ENCODE peak calls at places on chromosomes 16 and 17, in five cellular contexts. S is pancreas; Y is CD4-positive, alpha-beta T cell; U is lower leg skin; N is Peyer's patch. I is an unnamed sample.

GRCh38 chr17:1197781-1198490 is 18.2 kb upstream of the ABR start:
- DNase-seq in Y (peak; percentile 49), U (peak; percentile 87), S (peak; percentile 70), N (peak; percentile 96), I (peak; percentile 91)

GRCh38 chr17:45745843-45746494 is 38.2 kb upstream of the CRHR1 start:
- DNase-seq in Y (no peak), N (no peak), U (no peak), S (no peak), I (no peak)

GRCh38 chr17:38507436-38507835 is 79.2 kb downstream of the ARHGAP23 start:
- DNase-seq in S (no peak), Y (no peak), U (no peak), N (no peak), I (no peak)

GRCh38 chr16:27977966-27978365 is 85.5 kb downstream of the GSG1L start:
- DNase-seq in Y (no peak), U (no peak), S (no peak), N (peak; percentile 18), I (no peak)

GRCh38 chr17:69300222-69300621 is 26.7 kb downstream of the ABCA5 start:
- DNase-seq in S (no peak), N (no peak), Y (no peak), U (no peak), I (no peak)

GRCh38 chr16:2425008-2425518 is 4.2 kb upstream of the CCNF start:
- DNase-seq in Y (no peak), S (no peak), U (no peak), N (no peak), I (no peak)

GRCh38 chr16:4175849-4176248 is 59.6 kb upstream of the ADCY9 start:
- DNase-seq in U (no peak), S (no peak), N (no peak), Y (no peak), I (no peak)

GRCh38 chr17:28468781-28469180 is 4.7 kb upstream of the SLC13A2 start:
- DNase-seq in S (no peak), U (no peak), N (no peak), Y (no peak), I (no peak)

GRCh38 chr17:71824671-71825070 is 296.1 kb upstream of the SOX9 start:
- DNase-seq in N (no peak), S (no peak), U (no peak), Y (no peak), I (no peak)

GRCh38 chr16:79943738-79944137 is 343.2 kb upstream of the MAF start:
- DNase-seq in N (no peak), S (no peak), U (no peak), Y (no peak), I (no peak)

GRCh38 chr16:19524866-19525723 is 1.4 kb downstream of the CCP110 start:
- DNase-seq in U (no peak), Y (no peak), S (no peak), N (no peak), I (no peak)

GRCh38 chr16:50099957-50100648 is 34.3 kb downstream of the HEATR3 start:
- DNase-seq in Y (no peak), U (no peak), N (no peak), S (no peak), I (no peak)
- TF ChIP-seq CTCF in Y (no peak), U (no peak), N (no peak), S (no peak), I (no peak)

GRCh38 chr17:82836823-82837357 is 2.9 kb downstream of the ZNF750 start:
- DNase-seq in Y (no peak), S (no peak), N (no peak), U (peak; percentile 51), I (no peak)
- TF ChIP-seq CTCF in Y (no peak), S (no peak), N (peak; percentile 43), U (no peak), I (no peak)

DNA sequence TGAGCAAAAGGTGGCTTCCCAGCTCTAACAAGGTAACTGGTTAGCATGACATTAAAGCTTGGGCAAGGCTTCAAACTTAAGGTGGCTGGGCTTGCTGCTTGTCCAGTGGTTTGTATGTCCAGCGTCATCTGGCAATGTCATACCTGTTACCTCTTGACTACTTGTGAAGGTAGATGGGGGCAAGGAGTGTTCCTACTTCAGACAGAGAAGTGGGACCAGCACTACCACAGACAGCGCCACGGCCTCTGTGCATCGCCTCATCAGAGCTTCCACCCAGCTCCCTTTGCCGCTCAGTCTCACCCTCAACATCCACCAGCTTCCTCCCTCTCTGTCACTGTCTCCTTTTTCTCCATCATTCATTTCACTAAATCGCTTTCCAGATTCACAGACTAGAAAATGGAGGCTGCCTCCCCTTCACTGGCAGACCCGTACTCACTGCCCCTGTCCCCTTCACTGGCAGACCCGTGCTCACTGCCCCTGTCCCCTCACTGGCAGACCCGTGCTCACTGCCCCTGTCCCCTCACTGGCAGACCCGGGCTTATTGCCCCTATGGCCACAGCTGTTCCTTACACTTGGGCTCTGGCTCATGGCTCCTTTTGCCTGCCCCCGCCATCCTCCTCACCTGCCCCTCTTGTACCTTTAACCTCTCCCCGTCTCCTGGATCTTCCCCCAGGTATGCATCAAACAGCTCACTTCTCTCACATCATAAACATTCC is 14.8 kb downstream of the CYB5D2 start:
- DNase-seq in S (no peak), Y (no peak), N (no peak), U (no peak), I (no peak)
- TF ChIP-seq CTCF in S (no peak), Y (no peak), N (no peak), U (no peak), I (no peak)

DNA sequence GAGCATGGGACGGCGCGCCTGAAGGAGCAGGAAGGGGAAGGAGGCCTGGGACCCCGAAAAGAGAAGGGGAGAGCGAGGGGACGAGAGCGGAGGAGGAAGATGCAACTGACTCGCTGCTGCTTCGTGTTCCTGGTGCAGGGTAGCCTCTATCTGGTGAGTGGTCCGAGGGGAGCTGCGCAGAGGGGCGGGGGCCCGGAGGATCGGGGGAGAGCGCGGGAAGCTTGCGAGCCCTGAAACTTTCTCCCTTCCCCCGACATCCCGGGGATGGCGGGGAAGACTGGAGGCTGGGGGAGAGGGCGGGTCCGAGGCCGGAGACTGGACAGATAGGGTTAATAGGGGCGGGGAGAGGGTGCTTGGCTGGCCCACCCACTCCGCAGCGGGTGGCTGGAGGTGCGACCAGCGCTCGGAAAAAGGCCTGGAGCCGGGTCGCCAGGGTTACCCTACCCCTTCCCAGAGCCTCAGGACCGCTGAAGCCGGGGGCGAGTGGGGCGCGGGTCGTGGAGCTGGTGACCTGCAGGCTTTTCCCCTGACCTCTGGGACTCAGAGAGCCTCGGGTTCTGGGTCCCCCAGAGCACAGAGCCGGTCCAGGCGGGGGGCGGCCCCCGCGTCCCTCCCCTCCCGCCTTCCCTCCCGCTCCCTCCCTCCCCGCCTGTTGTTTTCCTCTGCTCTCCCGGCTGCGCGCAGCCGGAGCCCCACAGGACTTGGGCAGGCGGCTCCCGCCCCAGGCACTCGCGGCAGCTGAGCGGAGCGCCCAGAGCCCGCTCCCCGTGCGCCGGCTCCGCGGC is 642 bp downstream of the NXPH3 start:
- DNase-seq in S (peak; percentile 73), N (no peak), U (no peak), Y (no peak), I (peak; percentile 69)
- TF ChIP-seq CTCF in S (no peak), N (no peak), U (no peak), Y (no peak), I (no peak)

GRCh38 chr16:67397812-67398545 is 4.7 kb upstream of the TPPP3 start:
- DNase-seq in U (no peak), S (peak; percentile 71), N (no peak), Y (no peak), I (no peak)
- TF ChIP-seq CTCF in U (no peak), S (no peak), N (no peak), Y (no peak), I (no peak)

GRCh38 chr16:17133851-17134250 is 336.9 kb downstream of the XYLT1 start:
- DNase-seq in Y (no peak), S (no peak), N (no peak), U (no peak), I (no peak)

GRCh38 chr16:17134586-17134985 is 336.2 kb downstream of the XYLT1 start:
- DNase-seq in N (peak; percentile 47), Y (no peak), S (no peak), U (no peak), I (no peak)

GRCh38 chr16:17130733-17131132 is 340.0 kb downstream of the XYLT1 start:
- DNase-seq in U (no peak), Y (no peak), S (no peak), N (no peak), I (no peak)

GRCh38 chr16:17129971-17130370 is 340.8 kb downstream of the XYLT1 start:
- DNase-seq in Y (no peak), N (no peak), S (no peak), U (no peak), I (no peak)

DNA sequence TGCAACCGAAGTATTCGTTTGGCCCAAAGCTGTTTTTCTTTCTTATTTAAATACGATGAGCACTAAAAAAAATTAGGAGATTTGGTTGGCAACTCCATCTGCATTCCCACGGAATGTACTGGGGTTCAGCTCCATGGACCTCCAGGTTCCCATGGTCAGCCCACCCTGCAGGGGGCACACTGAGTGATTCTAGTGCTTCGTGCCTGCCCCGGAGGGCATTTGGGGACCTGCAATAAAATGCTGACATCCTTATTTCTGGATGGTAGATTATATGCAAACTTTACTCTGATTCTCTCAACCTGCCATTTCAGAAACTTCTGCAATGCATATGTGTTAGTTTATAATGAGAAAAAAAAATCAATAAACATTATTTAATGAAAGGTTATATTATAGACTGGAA is 339.4 kb downstream of the XYLT1 start:
- DNase-seq in U (no peak), Y (no peak), S (no peak), N (no peak), I (no peak)
- TF ChIP-seq CTCF in U (no peak), Y (no peak), S (no peak), N (no peak), I (no peak)

GRCh38 chr17:29588561-29589411 is 662 bp downstream of the GIT1 start:
- DNase-seq in Y (peak; percentile 34), N (peak; percentile 69), S (peak; percentile 83), U (peak; percentile 21), I (peak; percentile 62)

GRCh38 chr17:29588017-29588557 is 1.4 kb downstream of the GIT1 start:
- DNase-seq in S (peak; percentile 43), U (no peak), N (no peak), Y (no peak), I (peak; percentile 16)

GRCh38 chr17:29590979-29591736 is 1.7 kb upstream of the GIT1 start:
- DNase-seq in Y (no peak), U (peak; percentile 46), N (peak; percentile 68), S (peak; percentile 72), I (no peak)

GRCh38 chr17:29590261-29590978 is 972 bp upstream of the GIT1 start:
- DNase-seq in N (no peak), Y (no peak), U (peak; percentile 17), S (peak; percentile 65), I (peak; percentile 28)

DNA sequence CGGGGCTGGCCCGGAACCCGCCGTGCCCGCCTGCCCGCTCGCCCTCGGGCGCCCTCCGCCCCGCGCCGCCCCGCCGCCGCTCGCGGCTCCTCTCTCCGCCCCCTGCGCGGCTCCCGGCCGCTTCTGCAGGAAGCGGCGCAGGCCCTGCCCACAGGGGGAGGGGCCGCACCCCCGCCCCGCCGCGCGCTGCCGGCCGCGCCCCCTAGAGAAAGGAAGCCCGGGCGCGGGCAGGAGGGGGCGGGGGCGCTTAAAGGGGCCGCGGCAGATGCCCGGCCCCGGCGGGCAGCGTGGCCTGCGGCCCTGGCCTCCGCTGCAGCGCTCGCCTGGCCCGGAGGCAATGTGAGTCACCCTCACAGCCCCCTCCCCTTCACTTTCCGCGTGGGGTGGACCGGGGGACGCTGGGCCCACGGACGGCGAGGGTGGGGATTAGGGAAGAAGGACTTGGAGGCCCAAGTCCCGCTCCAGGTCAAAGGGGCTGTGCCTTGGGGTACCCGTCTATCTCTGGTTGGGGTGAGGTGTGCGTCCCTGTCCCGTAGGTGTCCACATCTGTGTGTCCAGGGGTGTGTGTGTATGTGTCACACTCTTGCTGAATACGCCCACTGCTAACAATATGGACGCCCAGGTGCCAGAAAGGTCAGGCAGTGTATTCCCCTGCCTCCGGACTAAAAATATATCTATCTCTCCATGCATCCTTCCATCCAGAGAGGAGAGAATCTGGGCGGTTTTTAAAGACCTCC is at the start of gene GIT1:
- DNase-seq in Y (peak; percentile 89), N (peak; percentile 94), S (peak; percentile 92), U (peak; percentile 76), I (peak; percentile 88)
- TF ChIP-seq CTCF in Y (no peak), N (no peak), S (no peak), U (no peak), I (no peak)

GRCh38 chr16:12392585-12393089 is 411.1 kb downstream of the CPPED1 start:
- DNase-seq in U (peak; percentile 64), N (peak; percentile 47), Y (no peak), S (no peak), I (peak; percentile 41)
- TF ChIP-seq CTCF in U (no peak), N (no peak), Y (no peak), S (no peak), I (no peak)